ENCODE peak calls at places on chromosomes 7 and 10, in six cellular contexts. One of them, this sample, is unnamed.

GRCh38 chr7:36391436-36392198 is 2.0 kb downstream of the ANLN start:
- DNase-seq in HCT116: no peak
- DNase-seq in HepG2: no peak
- DNase-seq in H1: no peak
- DNase-seq in SK-N-SH: no peak
- DNase-seq in GM12878: peak
- DNase-seq in this sample: no peak

GRCh38 chr10:49106451-49106850 is 8.9 kb downstream of the VSTM4 start:
- DNase-seq in HCT116: no peak
- DNase-seq in HepG2: no peak
- DNase-seq in H1: no peak
- DNase-seq in SK-N-SH: no peak
- DNase-seq in GM12878: no peak
- DNase-seq in this sample: no peak

GRCh38 chr10:19931886-19932285 is 115.7 kb downstream of the PLXDC2 start:
- DNase-seq in HCT116: no peak
- DNase-seq in HepG2: no peak
- DNase-seq in H1: no peak
- DNase-seq in SK-N-SH: no peak
- DNase-seq in GM12878: no peak
- DNase-seq in this sample: no peak

GRCh38 chr10:1347962-1348772 is 292.0 kb downstream of the WDR37 start:
- DNase-seq in HCT116: no peak
- DNase-seq in HepG2: no peak
- DNase-seq in H1: no peak
- DNase-seq in SK-N-SH: no peak
- DNase-seq in GM12878: no peak
- DNase-seq in this sample: no peak

GRCh38 chr7:149147730-149148653 is 739 bp downstream of the ZNF398 start:
- DNase-seq in HCT116: no peak
- DNase-seq in HepG2: peak
- DNase-seq in H1: peak
- DNase-seq in SK-N-SH: peak
- DNase-seq in GM12878: no peak
- DNase-seq in this sample: peak

GRCh38 chr7:39375047-39375873 is 190.9 kb upstream of the YAE1 start:
- DNase-seq in HCT116: no peak
- DNase-seq in HepG2: peak
- DNase-seq in H1: no peak
- DNase-seq in SK-N-SH: no peak
- DNase-seq in GM12878: no peak
- DNase-seq in this sample: no peak

GRCh38 chr10:125562737-125563136 is 120.2 kb downstream of the TEX36 start:
- DNase-seq in HCT116: peak
- DNase-seq in HepG2: no peak
- DNase-seq in H1: no peak
- DNase-seq in SK-N-SH: no peak
- DNase-seq in GM12878: no peak
- DNase-seq in this sample: no peak

GRCh38 chr7:116443101-116443523 is 56.4 kb upstream of the CAV2 start:
- DNase-seq in HCT116: peak
- DNase-seq in HepG2: peak
- DNase-seq in H1: no peak
- DNase-seq in SK-N-SH: peak
- DNase-seq in GM12878: no peak
- DNase-seq in this sample: no peak

GRCh38 chr10:108911814-108912541 is 1011.3 kb downstream of the XPNPEP1 start:
- DNase-seq in HCT116: no peak
- DNase-seq in HepG2: peak
- DNase-seq in H1: peak
- DNase-seq in SK-N-SH: peak
- DNase-seq in GM12878: no peak
- DNase-seq in this sample: no peak

GRCh38 chr7:127683776-127684681 is 32.0 kb downstream of the SND1 start:
- DNase-seq in HCT116: no peak
- DNase-seq in HepG2: no peak
- DNase-seq in H1: no peak
- DNase-seq in SK-N-SH: no peak
- DNase-seq in GM12878: peak
- DNase-seq in this sample: no peak

GRCh38 chr10:102434251-102434913 is 2.0 kb upstream of the CUEDC2 start:
- DNase-seq in HCT116: no peak
- DNase-seq in HepG2: peak
- DNase-seq in H1: no peak
- DNase-seq in SK-N-SH: no peak
- DNase-seq in GM12878: no peak
- DNase-seq in this sample: no peak

GRCh38 chr10:74875966-74876365 is 49.6 kb downstream of the KAT6B start:
- DNase-seq in HCT116: no peak
- DNase-seq in HepG2: peak
- DNase-seq in H1: no peak
- DNase-seq in SK-N-SH: no peak
- DNase-seq in GM12878: no peak
- DNase-seq in this sample: no peak

GRCh38 chr10:130351466-130352290 is 215.5 kb downstream of the GLRX3 start:
- DNase-seq in HCT116: no peak
- DNase-seq in HepG2: no peak
- DNase-seq in H1: no peak
- DNase-seq in SK-N-SH: no peak
- DNase-seq in GM12878: no peak
- DNase-seq in this sample: no peak

GRCh38 chr7:44100458-44101303 is 3.5 kb upstream of the AEBP1 start:
- DNase-seq in HCT116: no peak
- DNase-seq in HepG2: no peak
- DNase-seq in H1: no peak
- DNase-seq in SK-N-SH: peak
- DNase-seq in GM12878: no peak
- DNase-seq in this sample: no peak

GRCh38 chr10:3099291-3100092 is 32.1 kb downstream of the PFKP start:
- DNase-seq in HCT116: no peak
- DNase-seq in HepG2: peak
- DNase-seq in H1: no peak
- DNase-seq in SK-N-SH: no peak
- DNase-seq in GM12878: no peak
- DNase-seq in this sample: no peak

GRCh38 chr7:2412587-2413201 is 9.3 kb downstream of the CHST12 start:
- DNase-seq in HCT116: no peak
- DNase-seq in HepG2: no peak
- DNase-seq in H1: no peak
- DNase-seq in SK-N-SH: no peak
- DNase-seq in GM12878: no peak
- DNase-seq in this sample: no peak

GRCh38 chr7:80347173-80347572 is 164.7 kb downstream of the GNAT3 start:
- DNase-seq in HCT116: no peak
- DNase-seq in HepG2: no peak
- DNase-seq in H1: no peak
- DNase-seq in SK-N-SH: no peak
- DNase-seq in GM12878: no peak
- DNase-seq in this sample: no peak

GRCh38 chr10:101752241-101752640 is 23.7 kb downstream of the FGF8 start:
- DNase-seq in HCT116: no peak
- DNase-seq in HepG2: no peak
- DNase-seq in H1: no peak
- DNase-seq in SK-N-SH: no peak
- DNase-seq in GM12878: no peak
- DNase-seq in this sample: no peak

GRCh38 chr7:85184599-85185354 is 2.1 kb downstream of the SEMA3D start:
- DNase-seq in HCT116: no peak
- DNase-seq in HepG2: no peak
- DNase-seq in H1: peak
- DNase-seq in SK-N-SH: peak
- DNase-seq in GM12878: no peak
- DNase-seq in this sample: no peak

GRCh38 chr7:32868116-32868515 is 23.4 kb downstream of the KBTBD2 start:
- DNase-seq in HCT116: no peak
- DNase-seq in HepG2: no peak
- DNase-seq in H1: no peak
- DNase-seq in SK-N-SH: no peak
- DNase-seq in GM12878: no peak
- DNase-seq in this sample: no peak

GRCh38 chr7:2063562-2064360 is 169.0 kb downstream of the MAD1L1 start:
- DNase-seq in HCT116: no peak
- DNase-seq in HepG2: no peak
- DNase-seq in H1: no peak
- DNase-seq in SK-N-SH: peak
- DNase-seq in GM12878: no peak
- DNase-seq in this sample: no peak

GRCh38 chr7:25891591-25891990 is 260.4 kb upstream of the NFE2L3 start:
- DNase-seq in HCT116: no peak
- DNase-seq in HepG2: no peak
- DNase-seq in H1: no peak
- DNase-seq in SK-N-SH: no peak
- DNase-seq in GM12878: no peak
- DNase-seq in this sample: no peak

GRCh38 chr10:59807629-59808620 is 54.7 kb upstream of the MRLN start:
- DNase-seq in HCT116: no peak
- DNase-seq in HepG2: no peak
- DNase-seq in H1: no peak
- DNase-seq in SK-N-SH: no peak
- DNase-seq in GM12878: no peak
- DNase-seq in this sample: no peak

GRCh38 chr10:118563373-118563890 is 32.0 kb downstream of the PRLHR start:
- DNase-seq in HCT116: no peak
- DNase-seq in HepG2: no peak
- DNase-seq in H1: no peak
- DNase-seq in SK-N-SH: no peak
- DNase-seq in GM12878: no peak
- DNase-seq in this sample: no peak

GRCh38 chr10:71827828-71828227 is 23.2 kb downstream of the PSAP start:
- DNase-seq in HCT116: no peak
- DNase-seq in HepG2: no peak
- DNase-seq in H1: no peak
- DNase-seq in SK-N-SH: no peak
- DNase-seq in GM12878: no peak
- DNase-seq in this sample: no peak

GRCh38 chr7:50068026-50068425 is 25.0 kb downstream of the ZPBP start:
- DNase-seq in HCT116: peak
- DNase-seq in HepG2: peak
- DNase-seq in H1: no peak
- DNase-seq in SK-N-SH: no peak
- DNase-seq in GM12878: no peak
- DNase-seq in this sample: no peak

GRCh38 chr7:14698239-14698638 is 204.3 kb downstream of the DGKB start:
- DNase-seq in HCT116: no peak
- DNase-seq in HepG2: no peak
- DNase-seq in H1: no peak
- DNase-seq in SK-N-SH: no peak
- DNase-seq in GM12878: no peak
- DNase-seq in this sample: no peak

GRCh38 chr7:128703605-128704004 is 31.5 kb downstream of the GARIN1A start:
- DNase-seq in HCT116: no peak
- DNase-seq in HepG2: no peak
- DNase-seq in H1: no peak
- DNase-seq in SK-N-SH: no peak
- DNase-seq in GM12878: no peak
- DNase-seq in this sample: no peak
- TF ChIP-seq YY1 in HCT116: no peak
- TF ChIP-seq YY1 in HepG2: no peak
- TF ChIP-seq YY1 in H1: no peak
- TF ChIP-seq YY1 in SK-N-SH: no peak
- TF ChIP-seq YY1 in GM12878: no peak
- TF ChIP-seq YY1 in this sample: no peak

DNA sequence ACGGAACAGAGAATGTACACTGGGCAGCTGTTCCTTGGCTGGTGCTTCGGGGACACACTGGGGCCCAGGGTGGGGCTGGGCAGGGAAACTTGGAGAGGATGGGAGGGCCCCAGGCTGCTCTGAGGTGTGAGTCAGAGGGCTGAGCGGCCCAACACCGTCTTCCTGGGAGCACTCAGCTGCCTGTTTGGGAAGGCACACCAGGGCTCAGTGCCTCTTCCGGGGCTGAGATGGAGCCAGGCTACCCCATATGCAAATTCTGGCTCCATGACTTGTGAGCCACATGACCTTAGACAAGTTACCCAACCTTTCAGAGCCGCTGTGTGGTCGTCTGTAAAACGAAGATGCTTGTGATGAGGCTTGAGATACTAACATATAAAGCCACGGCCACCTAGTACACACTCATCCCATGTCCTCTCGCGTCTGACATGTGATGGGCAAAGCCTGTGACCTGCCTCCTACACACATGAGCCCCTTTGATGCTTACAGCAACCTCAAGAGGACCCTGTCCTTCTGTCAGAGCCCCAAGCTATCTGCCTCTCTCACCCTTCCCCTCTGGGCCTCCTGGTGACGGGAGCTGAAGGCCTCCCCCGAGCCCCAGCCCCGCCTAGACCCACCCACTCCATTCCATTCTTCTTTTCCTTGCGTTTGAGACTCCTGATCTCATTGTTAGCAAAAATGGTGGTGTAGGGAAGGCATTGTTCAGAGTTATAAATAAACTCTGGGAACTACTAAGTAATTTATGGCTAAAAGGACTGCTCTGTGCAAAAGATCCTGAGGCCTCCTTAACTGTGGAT is 26.1 kb downstream of the KLRG2 start:
- DNase-seq in HCT116: no peak
- DNase-seq in HepG2: no peak
- DNase-seq in H1: no peak
- DNase-seq in SK-N-SH: no peak
- DNase-seq in GM12878: no peak
- DNase-seq in this sample: peak
- H2AFZ ChIP-seq in HCT116: peak
- H2AFZ ChIP-seq in HepG2: no peak
- H2AFZ ChIP-seq in H1: no peak
- H2AFZ ChIP-seq in SK-N-SH: no peak
- H2AFZ ChIP-seq in GM12878: no peak
- H2AFZ ChIP-seq in this sample: peak

GRCh38 chr7:24476227-24476626 is 97.0 kb upstream of the PALS2 start:
- DNase-seq in HCT116: no peak
- DNase-seq in HepG2: no peak
- DNase-seq in H1: no peak
- DNase-seq in SK-N-SH: no peak
- DNase-seq in GM12878: no peak
- DNase-seq in this sample: no peak
- TF ChIP-seq YY1 in HCT116: no peak
- TF ChIP-seq YY1 in HepG2: no peak
- TF ChIP-seq YY1 in H1: no peak
- TF ChIP-seq YY1 in SK-N-SH: no peak
- TF ChIP-seq YY1 in GM12878: no peak
- TF ChIP-seq YY1 in this sample: no peak

GRCh38 chr10:11018426-11018818 is 750 bp downstream of the CELF2 start:
- DNase-seq in HCT116: no peak
- DNase-seq in HepG2: no peak
- DNase-seq in H1: no peak
- DNase-seq in SK-N-SH: no peak
- DNase-seq in GM12878: no peak
- DNase-seq in this sample: no peak
- H2AFZ ChIP-seq in HCT116: no peak
- H2AFZ ChIP-seq in HepG2: no peak
- H2AFZ ChIP-seq in H1: no peak
- H2AFZ ChIP-seq in SK-N-SH: no peak
- H2AFZ ChIP-seq in GM12878: peak
- H2AFZ ChIP-seq in this sample: no peak

This sample was measured in K562.